ENCODE peak calls at places on chromosomes 4 and X, in four cellular contexts. P, U, F and X are unnamed samples.

GRCh38 chrX:72203421-72203820 is 21.9 kb downstream of the PIN4 start:
- DNase-seq in P (no peak), U (no peak), F (no peak), X (no peak)

GRCh38 chr4:182925298-182925738 is 8.1 kb upstream of the DCTD start:
- DNase-seq in P (no peak), U (peak), F (peak), X (peak)

GRCh38 chrX:153336128-153336894 is 2.4 kb downstream of the ZNF275 start:
- DNase-seq in P (no peak), U (no peak), F (no peak), X (no peak)

GRCh38 chr4:39814403-39815185 is 116.7 kb downstream of the UBE2K start:
- DNase-seq in P (no peak), U (no peak), F (peak), X (no peak)

GRCh38 chr4:7719354-7720174 is 220.1 kb downstream of the AFAP1 start:
- DNase-seq in P (no peak), U (no peak), F (peak), X (no peak)

GRCh38 chrX:48933757-48934156 is 14.9 kb upstream of the PIM2 start:
- DNase-seq in P (no peak), U (no peak), F (no peak), X (no peak)

GRCh38 chr4:152000518-152000917 is 239.7 kb upstream of the GATB start:
- DNase-seq in P (no peak), U (no peak), F (no peak), X (no peak)

GRCh38 chr4:101332424-101332823 is 14.9 kb downstream of the PPP3CA start:
- DNase-seq in P (no peak), U (no peak), F (peak), X (no peak)

GRCh38 chrX:129761596-129761995 is 18.2 kb upstream of the SASH3 start:
- DNase-seq in P (no peak), U (no peak), F (no peak), X (no peak)

GRCh38 chr4:3335385-3335784 is 42.6 kb downstream of the RGS12 start:
- DNase-seq in P (no peak), U (no peak), F (no peak), X (no peak)

GRCh38 chr4:139300431-139301142 is 718 bp upstream of the NAA15 start:
- DNase-seq in P (no peak), U (no peak), F (peak), X (no peak)

GRCh38 chr4:26020083-26020668 is 106.2 kb downstream of the SMIM20 start:
- DNase-seq in P (no peak), U (no peak), F (peak), X (no peak)

GRCh38 chr4:100590308-100590707 is 72.5 kb upstream of the EMCN start:
- DNase-seq in P (no peak), U (peak), F (peak), X (no peak)

GRCh38 chr4:3160325-3160915 is 85.9 kb downstream of the HTT start:
- DNase-seq in P (no peak), U (no peak), F (no peak), X (no peak)

GRCh38 chr4:31334086-31334910 is 614.1 kb downstream of the PCDH7 start:
- DNase-seq in P (no peak), U (no peak), F (no peak), X (no peak)

GRCh38 chr4:171279131-171279530 is 534.1 kb upstream of the GALNTL6 start:
- DNase-seq in P (no peak), U (no peak), F (no peak), X (no peak)

GRCh38 chr4:111652206-111652605 is 493.0 kb upstream of the FAM241A start:
- DNase-seq in P (no peak), U (no peak), F (no peak), X (no peak)

GRCh38 chr4:128812360-128812958 is 3.0 kb downstream of the JADE1 start:
- DNase-seq in P (peak), U (no peak), F (peak), X (no peak)

GRCh38 chr4:102787096-102787867 is 26.5 kb upstream of the MANBA start:
- DNase-seq in P (no peak), U (no peak), F (peak), X (no peak)

GRCh38 chrX:20015945-20016617 is 25.2 kb upstream of the BCLAF3 start:
- DNase-seq in P (no peak), U (no peak), F (no peak), X (no peak)

GRCh38 chr4:69823481-69824186 is 36.3 kb downstream of the SULT1E1 start:
- DNase-seq in P (no peak), U (no peak), F (peak), X (no peak)

GRCh38 chr4:145155268-145155870 is 25.0 kb downstream of the OTUD4 start:
- DNase-seq in P (no peak), U (no peak), F (no peak), X (no peak)

GRCh38 chr4:117637347-117637746 is 396.9 kb upstream of the NDST3 start:
- DNase-seq in P (no peak), U (no peak), F (no peak), X (no peak)

GRCh38 chrX:46837543-46838481 is 969 bp downstream of the RP2 start:
- DNase-seq in P (no peak), U (no peak), F (no peak), X (no peak)

GRCh38 chr4:152052431-152053057 is 291.7 kb upstream of the GATB start:
- DNase-seq in P (no peak), U (no peak), F (peak), X (no peak)

GRCh38 chr4:24912252-24913098 is at the start of gene CCDC149:
- DNase-seq in P (peak), U (no peak), F (peak), X (no peak)

GRCh38 chr4:118213101-118213500 is 139.7 kb downstream of the PRSS12 start:
- DNase-seq in P (no peak), U (no peak), F (no peak), X (no peak)

GRCh38 chr4:13700196-13701140 is 72.9 kb upstream of the BOD1L1 start:
- DNase-seq in P (no peak), U (no peak), F (peak), X (peak)

GRCh38 chr4:74932010-74932409 is 906 bp upstream of the PARM1 start:
- DNase-seq in P (no peak), U (no peak), F (no peak), X (no peak)

GRCh38 chr4:158209825-158210807 is at the start of gene TMEM144:
- DNase-seq in P (peak), U (peak), F (peak), X (peak)

GRCh38 chrX:14798805-14799397 is 74.0 kb downstream of the FANCB start:
- DNase-seq in P (no peak), U (no peak), F (no peak), X (no peak)

GRCh38 chr4:98394134-98394533 is 132.9 kb downstream of the RAP1GDS1 start:
- DNase-seq in P (no peak), U (no peak), F (no peak), X (no peak)

GRCh38 chr4:142815834-142816233 is 30.3 kb downstream of the INPP4B start:
- DNase-seq in P (no peak), U (peak), F (peak), X (peak)

GRCh38 chrX:2708016-2708415 is 16.9 kb downstream of the CD99 start:
- DNase-seq in P (no peak), U (no peak), F (no peak), X (no peak)

GRCh38 chrX:42934020-42934701 is 156.2 kb upstream of the PPP1R2C start:
- DNase-seq in P (no peak), U (no peak), F (no peak), X (no peak)

GRCh38 chrX:23788521-23788920 is 5.5 kb downstream of the SAT1 start:
- DNase-seq in P (no peak), U (no peak), F (no peak), X (no peak)

GRCh38 chr4:29770627-29771026 is 949.5 kb upstream of the PCDH7 start:
- DNase-seq in P (no peak), U (no peak), F (no peak), X (peak)

GRCh38 chr4:38600575-38600974 is 63.4 kb upstream of the KLF3 start:
- DNase-seq in P (no peak), U (no peak), F (no peak), X (no peak)

GRCh38 chr4:41258783-41259182 is 2.1 kb downstream of the UCHL1 start:
- DNase-seq in P (no peak), U (peak), F (peak), X (peak)

GRCh38 chr4:41257257-41257900 is 651 bp downstream of the UCHL1 start:
- DNase-seq in P (peak), U (no peak), F (peak), X (no peak)

GRCh38 chr4:41257901-41258300 is 1.2 kb downstream of the UCHL1 start:
- DNase-seq in P (no peak), U (no peak), F (no peak), X (no peak)

GRCh38 chr4:41256740-41257256 is at the start of gene UCHL1:
- DNase-seq in P (peak), U (peak), F (peak), X (peak)

DNA sequence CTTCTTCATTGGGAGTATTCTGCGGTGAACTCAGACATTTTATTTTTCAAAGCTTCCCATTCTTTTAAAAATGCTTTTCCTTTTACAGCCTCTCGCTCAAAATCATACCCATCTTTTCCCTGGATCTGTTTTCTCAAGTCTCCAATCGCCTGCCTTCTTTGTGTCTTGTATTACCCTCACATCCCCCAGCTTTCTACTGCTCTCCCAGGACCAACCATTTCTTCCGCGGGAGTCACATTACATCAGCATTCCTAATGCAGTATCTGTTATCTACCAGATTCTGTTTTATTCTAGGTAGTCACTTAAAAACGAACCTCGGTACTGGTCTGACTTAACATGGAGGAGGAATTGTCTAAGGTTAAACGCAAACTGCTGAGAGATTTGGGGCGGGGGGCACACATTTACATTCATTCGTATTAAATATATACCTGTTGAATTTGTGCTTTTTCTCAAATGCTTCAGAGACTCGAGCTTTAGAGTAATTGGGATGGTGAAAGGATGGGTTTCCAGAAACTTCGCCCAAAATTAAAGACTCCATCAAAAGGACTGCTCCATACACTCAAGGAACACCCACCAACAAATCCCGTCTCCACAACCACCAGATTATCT is 493 bp upstream of the UCHL1 start:
- DNase-seq in P (no peak), U (no peak), F (peak), X (no peak)
- H3K4me3 ChIP-seq in P (peak), U (peak), F (peak), X (peak)

GRCh38 chrX:16658284-16658683 is 8.3 kb downstream of the S100G start:
- DNase-seq in P (no peak), U (no peak), F (peak), X (no peak)
- TF ChIP-seq CTCF in P (no peak), U (no peak), F (no peak), X (no peak)

GRCh38 chr4:89316187-89316586 is 8.6 kb upstream of the GPRIN3 start:
- DNase-seq in P (no peak), U (no peak), F (peak), X (no peak)
- H3K4me3 ChIP-seq in P (no peak), U (no peak), F (no peak), X (no peak)

GRCh38 chr4:10074767-10075105 is 41.9 kb downstream of the WDR1 start:
- DNase-seq in P (peak), U (no peak), F (peak), X (peak)
- TF ChIP-seq CTCF in P (no peak), U (peak), F (peak), X (peak)

GRCh38 chr4:56655209-56655626 is 25.9 kb downstream of the HOPX start:
- DNase-seq in P (peak), U (no peak), F (peak), X (no peak)

GRCh38 chr4:56654238-56654632 is 26.9 kb downstream of the HOPX start:
- DNase-seq in P (no peak), U (no peak), F (peak), X (no peak)

GRCh38 chr4:56657128-56657527 is 24.0 kb downstream of the HOPX start:
- DNase-seq in P (no peak), U (no peak), F (no peak), X (no peak)

GRCh38 chr4:56656346-56656643 is 24.8 kb downstream of the HOPX start:
- DNase-seq in P (no peak), U (no peak), F (no peak), X (no peak)

DNA sequence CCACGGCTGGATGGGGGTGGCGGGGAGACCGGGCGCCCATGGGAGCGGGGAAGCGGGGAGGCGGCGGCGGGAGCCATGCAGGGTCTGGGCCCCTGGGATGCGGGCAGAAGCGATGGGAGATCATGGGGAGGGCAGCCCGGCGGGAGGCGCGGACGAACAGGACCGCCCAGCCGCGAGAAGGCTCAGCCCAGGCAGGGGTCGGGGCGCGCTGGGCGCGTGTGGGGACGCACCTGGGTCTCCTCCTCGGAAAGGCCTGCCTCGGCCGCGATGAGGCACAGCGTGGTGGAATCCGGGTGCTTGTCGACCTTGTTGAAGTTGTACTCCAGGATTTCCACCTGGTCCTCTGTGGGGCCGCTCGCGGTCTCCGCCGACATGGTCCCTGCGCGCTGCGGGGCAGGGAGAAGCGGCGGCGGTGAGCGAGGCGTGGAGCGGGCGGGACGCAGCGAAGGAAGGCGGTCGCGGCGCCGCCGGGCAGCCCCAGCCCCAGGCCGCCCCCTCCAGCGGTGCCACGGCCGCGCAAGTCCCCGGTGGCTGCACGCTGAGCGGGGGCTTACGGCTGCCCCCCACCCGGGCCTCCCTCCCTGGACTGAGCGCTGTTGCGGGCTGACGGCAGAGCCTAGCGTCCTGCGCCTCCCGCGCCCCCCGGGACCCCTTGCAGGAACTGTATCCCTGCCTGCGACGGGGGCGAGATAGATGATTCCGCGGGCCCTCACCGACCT is 25.3 kb downstream of the HOPX start:
- DNase-seq in P (no peak), U (no peak), F (no peak), X (no peak)
- H3K4me3 ChIP-seq in P (peak), U (peak), F (peak), X (peak)

DNA sequence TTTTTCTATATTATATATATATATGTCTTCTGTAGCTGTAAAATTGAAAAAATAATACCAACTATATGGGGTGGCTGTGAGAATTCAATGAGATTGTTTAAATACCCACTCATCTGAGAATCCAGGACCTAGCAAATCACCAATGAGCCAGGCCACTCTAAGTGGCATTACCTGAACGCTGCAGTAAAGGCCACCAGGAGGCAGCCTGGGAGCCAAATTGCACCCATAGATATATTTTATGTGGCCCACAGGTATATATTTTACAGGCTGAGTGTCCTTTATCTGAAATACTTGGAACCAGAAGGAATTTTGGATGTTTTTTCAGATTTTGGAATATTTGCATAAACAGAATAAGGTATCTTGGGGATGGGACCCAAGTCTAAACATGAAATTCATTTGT is 58.2 kb upstream of the C4orf50 start:
- DNase-seq in P (no peak), U (no peak), F (no peak), X (no peak)
- TF ChIP-seq CTCF in P (no peak), U (no peak), F (no peak), X (no peak)

GRCh38 chrX:110794601-110795000 is 1.0 kb downstream of the CHRDL1 start:
- DNase-seq in P (no peak), U (no peak), F (no peak), X (no peak)

GRCh38 chrX:110791206-110791605 is 4.4 kb downstream of the CHRDL1 start:
- DNase-seq in P (no peak), U (no peak), F (no peak), X (no peak)

GRCh38 chrX:110795645-110796510 is at the start of gene CHRDL1:
- DNase-seq in P (peak), U (no peak), F (no peak), X (no peak)
- H3K4me3 ChIP-seq in P (peak), U (peak), F (no peak), X (peak)